ENCODE peak calls at places on chromosomes 16 and 17, in ten cellular contexts. B, J, S, C, P, G, H, T, O and X are unnamed samples.

GRCh38 chr16:57140866-57141668 is 44.8 kb downstream of the PSME3IP1 start:
- DNase-seq in G (no peak), B (no peak), H (no peak), J (no peak), C (no peak), T (no peak), S (no peak), O (no peak), P (no peak), X (no peak)

GRCh38 chr16:11005611-11005975 is 61.2 kb downstream of the CLEC16A start:
- DNase-seq in P (no peak), C (no peak), G (no peak), T (no peak), J (no peak), H (no peak), S (no peak), B (no peak), O (no peak), X (no peak)

GRCh38 chr17:66354981-66355380 is 52.6 kb downstream of the PRKCA start:
- DNase-seq in S (no peak), H (no peak), B (no peak), C (no peak), J (no peak), G (no peak), O (no peak), T (peak; percentile 41), P (no peak), X (no peak)

GRCh38 chr17:14019186-14019956 is 49.9 kb upstream of the COX10 start:
- DNase-seq in H (no peak), T (no peak), S (no peak), G (peak; percentile 3), J (no peak), P (no peak), O (no peak), B (no peak), C (no peak), X (no peak)

GRCh38 chr17:77842148-77842905 is 116.2 kb upstream of the TNRC6C start:
- DNase-seq in B (no peak), H (no peak), C (no peak), T (no peak), G (peak; percentile 41), S (no peak), O (no peak), P (no peak), J (no peak), X (peak; percentile 49)

GRCh38 chr16:73043828-73044493 is 4.0 kb downstream of the ZFHX3 start:
- DNase-seq in O (no peak), J (no peak), G (no peak), P (no peak), H (no peak), C (no peak), T (no peak), B (no peak), S (no peak), X (peak; percentile 35)

GRCh38 chr17:36722121-36722902 is 120.9 kb downstream of the MRM1 start:
- DNase-seq in S (no peak), C (peak; percentile 62), T (peak; percentile 14), O (peak; percentile 75), H (peak; percentile 58), G (peak; percentile 66), P (peak; percentile 76), B (peak; percentile 58), J (peak; percentile 79), X (peak; percentile 78)

GRCh38 chr16:14378131-14378551 is 251.9 kb downstream of the PARN start:
- DNase-seq in J (peak; percentile 81), P (no peak), O (no peak), B (no peak), C (no peak), S (peak; percentile 54), T (peak; percentile 48), H (no peak), G (no peak), X (no peak)